ENCODE peak calls at places on chromosomes 6 and 20, in eight cellular contexts. O is GM12865, I is testis, G is psoas muscle, A is AG04450, Y is PC-3, B is fibroblast of mammary gland, S is right lobe of liver. T is an unnamed sample.

GRCh38 chr20:6613280-6613861 is 154.1 kb upstream of the BMP2 start:
- DNase-seq in B (no peak), A (no peak), I (no peak), S (no peak), Y (peak), G (no peak), O (peak), T (no peak)

GRCh38 chr6:135910943-135911618 is 59.6 kb downstream of the PDE7B start:
- DNase-seq in O (no peak), B (no peak), Y (no peak), G (no peak), A (no peak), S (no peak), I (no peak), T (peak)

GRCh38 chr6:15569035-15569995 is 93.5 kb downstream of the DTNBP1 start:
- DNase-seq in Y (no peak), A (no peak), I (no peak), S (no peak), B (no peak), O (no peak), G (no peak), T (peak)

GRCh38 chr6:129786548-129786947 is 74.6 kb downstream of the TMEM244 start:
- DNase-seq in B (peak), G (no peak), A (no peak), I (no peak), O (no peak), Y (peak), S (no peak), T (peak)

GRCh38 chr6:29759457-29759856 is 36.2 kb downstream of the HLA-F start:
- DNase-seq in B (no peak), I (no peak), Y (no peak), S (no peak), A (no peak), G (no peak), O (no peak), T (no peak)

GRCh38 chr20:46324960-46325703 is 16.8 kb upstream of the CDH22 start:
- DNase-seq in I (peak), A (no peak), G (no peak), Y (peak), O (peak), B (peak), S (no peak), T (peak)

GRCh38 chr6:7414811-7415210 is 25.2 kb downstream of the RIOK1 start:
- DNase-seq in B (peak), I (no peak), S (no peak), O (no peak), Y (peak), G (no peak), A (peak), T (peak)

GRCh38 chr6:137496392-137496767 is 2.2 kb upstream of the OLIG3 start:
- DNase-seq in S (no peak), B (no peak), O (no peak), A (no peak), Y (no peak), G (no peak), I (no peak), T (no peak)

GRCh38 chr6:55980627-55981211 is 105.3 kb upstream of the BMP5 start:
- DNase-seq in S (no peak), G (no peak), I (peak), B (peak), A (no peak), O (peak), Y (peak), T (peak)

GRCh38 chr20:16729565-16730460 is at the start of gene SNRPB2:
- DNase-seq in B (peak), Y (peak), S (peak), G (peak), I (peak), A (peak), O (peak), T (peak)
- TF ChIP-seq CTCF in B (no peak), Y (no peak), S (no peak), G (no peak), I (no peak), A (no peak), O (no peak), T (no peak)

GRCh38 chr6:138925806-138926205 is 62.2 kb downstream of the REPS1 start:
- DNase-seq in Y (no peak), A (no peak), O (no peak), G (no peak), I (no peak), S (no peak), B (no peak), T (no peak)
- H3K4me3 ChIP-seq in Y (no peak), A (no peak), O (no peak), G (no peak), I (no peak), S (no peak), B (no peak), T (no peak)

DNA sequence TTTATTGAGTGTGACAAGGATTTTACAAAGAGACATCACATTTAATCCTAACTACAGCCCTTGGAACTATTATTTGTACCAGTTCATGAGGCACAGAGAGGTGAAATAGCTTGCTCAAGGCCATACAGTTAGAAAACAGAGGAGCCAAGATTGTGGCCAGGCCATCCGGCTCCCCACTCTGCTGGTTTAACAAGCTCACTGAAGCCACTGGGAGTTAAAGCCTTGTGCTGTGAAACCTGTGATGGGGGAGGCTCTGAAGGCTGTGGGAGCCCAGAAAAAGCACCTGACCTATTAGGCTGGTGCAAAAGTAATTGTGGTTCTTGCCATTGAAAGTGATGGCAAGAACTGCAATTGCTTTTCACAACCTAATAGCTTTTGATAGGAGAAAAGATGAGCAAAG is 75.0 kb upstream of the ZNFX1 start:
- DNase-seq in S (no peak), O (no peak), B (no peak), A (no peak), I (no peak), Y (no peak), G (no peak), T (no peak)
- TF ChIP-seq CTCF in S (no peak), O (no peak), B (no peak), A (no peak), I (no peak), Y (no peak), G (no peak), T (no peak)

GRCh38 chr20:58754584-58754983 is 62.0 kb downstream of the NPEPL1 start:
- DNase-seq in B (no peak), A (no peak), O (no peak), I (no peak), G (no peak), Y (no peak), S (no peak), T (no peak)
- H3K4me3 ChIP-seq in B (no peak), A (no peak), O (no peak), I (no peak), G (no peak), Y (no peak), S (no peak), T (no peak)

DNA sequence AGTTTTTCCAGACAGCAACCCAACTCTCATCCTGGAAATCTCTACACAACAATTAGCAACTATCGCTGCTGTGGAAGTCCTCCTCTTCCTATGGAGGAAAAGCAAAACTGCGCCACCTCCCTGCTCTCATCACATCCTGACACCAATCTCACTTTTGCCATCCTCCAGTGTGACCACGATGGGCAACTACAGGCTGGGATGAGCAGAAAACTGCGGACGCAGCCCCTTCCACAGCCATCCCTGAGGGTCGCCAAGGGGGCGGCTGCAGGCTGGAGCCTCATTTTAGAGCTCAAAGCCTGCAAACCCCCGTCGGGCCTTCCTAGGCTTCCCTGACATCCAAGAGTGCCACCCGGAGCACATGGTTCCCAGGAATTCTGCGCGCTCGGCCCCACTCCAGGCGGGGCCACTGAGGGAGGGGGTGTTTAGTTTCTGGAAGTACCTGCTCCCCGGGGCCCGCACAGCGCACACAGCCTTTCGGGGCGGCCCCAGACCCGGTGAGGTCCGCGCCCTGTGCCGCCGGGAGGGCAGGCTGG is 1.2 kb downstream of the TCFL5 start:
- DNase-seq in I (no peak), A (no peak), Y (peak), S (no peak), O (no peak), G (peak), B (peak), T (peak)
- TF ChIP-seq CTCF in I (no peak), A (no peak), Y (peak), S (no peak), O (no peak), G (no peak), B (peak), T (peak)

DNA sequence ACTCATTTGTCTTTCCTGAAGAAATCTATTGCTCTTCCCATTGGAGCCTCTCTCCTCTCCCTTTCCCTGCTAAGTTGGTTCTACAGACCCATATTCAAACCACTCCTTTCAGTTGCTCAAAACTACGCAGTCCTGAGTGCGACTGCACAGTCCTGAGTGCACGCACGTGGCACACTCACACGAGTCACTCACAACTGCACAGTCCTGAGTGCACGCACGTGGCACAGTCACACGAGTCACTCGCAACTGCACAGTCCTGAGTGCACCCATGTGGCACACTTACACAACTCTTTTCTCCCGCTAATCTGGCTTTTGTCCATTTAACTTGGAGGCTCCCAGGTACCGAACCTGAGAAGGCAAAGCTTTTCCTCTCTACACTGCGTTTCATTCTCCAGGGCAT is 159.7 kb downstream of the RNASET2 start:
- DNase-seq in A (no peak), S (no peak), O (no peak), G (no peak), B (no peak), I (no peak), Y (no peak), T (no peak)
- H3K4me3 ChIP-seq in A (no peak), S (no peak), O (no peak), G (no peak), B (no peak), I (no peak), Y (no peak), T (no peak)